ENCODE peak calls at places on chromosomes 5 and 9, in five cellular contexts. I, G, K, W and T are unnamed samples.
A peak's percentile ranks its signal among the peaks of the same experiment; 100 is the strongest.

GRCh38 chr9:121538221-121538620 is 38.6 kb upstream of the GGTA1 start:
- DNase-seq in I (peak; percentile 23), G (no peak), K (no peak), W (peak; percentile 56), T (no peak)

GRCh38 chr9:110351009-110351467 is 13.4 kb upstream of the TXNDC8 start:
- DNase-seq in I (no peak), G (no peak), K (no peak), W (no peak), T (no peak)

GRCh38 chr5:133250527-133250926 is 198.7 kb downstream of the HSPA4 start:
- DNase-seq in I (no peak), G (no peak), K (no peak), W (no peak), T (no peak)

GRCh38 chr9:99026271-99026955 is 78.5 kb upstream of the TGFBR1 start:
- DNase-seq in I (no peak), G (peak; percentile 40), K (no peak), W (no peak), T (no peak)

GRCh38 chr9:119951090-119951489 is 581.9 kb upstream of the BRINP1 start:
- DNase-seq in I (no peak), G (no peak), K (no peak), W (no peak), T (no peak)

GRCh38 chr5:115785395-115786009 is 31.0 kb downstream of the CDO1 start:
- DNase-seq in I (no peak), G (no peak), K (no peak), W (no peak), T (peak; percentile 21)

GRCh38 chr9:4207881-4208615 is 91.8 kb downstream of the GLIS3 start:
- DNase-seq in I (no peak), G (no peak), K (no peak), W (no peak), T (no peak)

GRCh38 chr5:150043657-150044333 is 42.6 kb downstream of the CSF1R start:
- DNase-seq in I (no peak), G (no peak), K (no peak), W (no peak), T (no peak)

GRCh38 chr5:82358454-82358853 is 80.3 kb upstream of the RPS23 start:
- DNase-seq in I (no peak), G (no peak), K (no peak), W (no peak), T (no peak)

GRCh38 chr5:79507251-79508205 is 6.4 kb downstream of the HOMER1 start:
- DNase-seq in I (no peak), G (peak; percentile 37), K (no peak), W (no peak), T (no peak)

GRCh38 chr5:142636698-142637324 is 49.1 kb downstream of the FGF1 start:
- DNase-seq in I (no peak), G (no peak), K (no peak), W (no peak), T (no peak)

GRCh38 chr9:87464110-87464991 is 33.3 kb upstream of the DAPK1 start:
- DNase-seq in I (no peak), G (no peak), K (peak; percentile 82), W (no peak), T (no peak)

GRCh38 chr9:112380771-112381181 is 868 bp downstream of the HSDL2 start:
- DNase-seq in I (peak; percentile 42), G (peak; percentile 16), K (peak; percentile 34), W (peak; percentile 12), T (no peak)

GRCh38 chr5:142073617-142074405 is 34.8 kb upstream of the NDFIP1 start:
- DNase-seq in I (peak; percentile 4), G (no peak), K (no peak), W (no peak), T (no peak)

GRCh38 chr5:126265917-126266316 is 157.3 kb upstream of the GRAMD2B start:
- DNase-seq in I (no peak), G (no peak), K (no peak), W (no peak), T (no peak)

GRCh38 chr5:80128129-80128528 is 93.0 kb downstream of the THBS4 start:
- DNase-seq in I (peak; percentile 67), G (no peak), K (no peak), W (peak; percentile 36), T (no peak)

GRCh38 chr5:145463634-145464033 is 371.5 kb downstream of the PRELID2 start:
- DNase-seq in I (no peak), G (no peak), K (no peak), W (no peak), T (no peak)

GRCh38 chr9:73132034-73132776 is 19.5 kb upstream of the ANXA1 start:
- DNase-seq in I (no peak), G (peak; percentile 29), K (peak; percentile 55), W (peak; percentile 4), T (peak; percentile 52)

GRCh38 chr9:95102001-95102433 is 215.5 kb downstream of the FANCC start:
- DNase-seq in I (no peak), G (no peak), K (no peak), W (no peak), T (no peak)

GRCh38 chr5:103744159-103744558 is 181.6 kb upstream of the NUDT12 start:
- DNase-seq in I (no peak), G (no peak), K (no peak), W (no peak), T (no peak)

GRCh38 chr5:135214897-135215616 is 181.0 kb upstream of the PITX1 start:
- DNase-seq in I (no peak), G (no peak), K (no peak), W (peak; percentile 3), T (no peak)

GRCh38 chr5:138942066-138942465 is 66.9 kb upstream of the LRRTM2 start:
- DNase-seq in I (no peak), G (no peak), K (no peak), W (no peak), T (no peak)

GRCh38 chr9:93231716-93232115 is 47.8 kb downstream of the WNK2 start:
- DNase-seq in I (no peak), G (no peak), K (no peak), W (no peak), T (no peak)

GRCh38 chr9:120396418-120396817 is 183.5 kb downstream of the CDK5RAP2 start:
- DNase-seq in I (no peak), G (no peak), K (no peak), W (no peak), T (no peak)

GRCh38 chr5:64707191-64707590 is 16.9 kb downstream of the SHISAL2B start:
- DNase-seq in I (no peak), G (no peak), K (no peak), W (no peak), T (no peak)

GRCh38 chr5:51382759-51383493 is at the start of gene ISL1:
- DNase-seq in I (no peak), G (peak; percentile 34), K (no peak), W (peak; percentile 88), T (peak; percentile 76)

GRCh38 chr9:4762889-4763521 is 22.0 kb upstream of the AK3 start:
- DNase-seq in I (no peak), G (peak; percentile 70), K (no peak), W (peak; percentile 16), T (no peak)

GRCh38 chr9:111917201-111917600 is 20.6 kb downstream of the UGCG start:
- DNase-seq in I (peak; percentile 55), G (no peak), K (no peak), W (no peak), T (no peak)

GRCh38 chr5:89951876-89952275 is 457.7 kb downstream of the CETN3 start:
- DNase-seq in I (no peak), G (no peak), K (no peak), W (no peak), T (no peak)

GRCh38 chr5:167827766-167828165 is 463.7 kb upstream of the WWC1 start:
- DNase-seq in I (no peak), G (no peak), K (no peak), W (no peak), T (no peak)

GRCh38 chr5:120466337-120467006 is 2.4 kb downstream of the PRR16 start:
- DNase-seq in I (no peak), G (no peak), K (no peak), W (no peak), T (no peak)

GRCh38 chr9:2559212-2560152 is 62.1 kb upstream of the VLDLR start:
- DNase-seq in I (no peak), G (no peak), K (no peak), W (peak; percentile 10), T (no peak)

GRCh38 chr5:119285070-119285916 is 70.5 kb upstream of the TNFAIP8 start:
- DNase-seq in I (no peak), G (no peak), K (no peak), W (no peak), T (no peak)

GRCh38 chr9:123225374-123225813 is 43.0 kb downstream of the STRBP start:
- DNase-seq in I (peak; percentile 29), G (peak; percentile 36), K (peak; percentile 81), W (peak; percentile 20), T (peak; percentile 44)

GRCh38 chr9:134687556-134687955 is 46.0 kb downstream of the COL5A1 start:
- DNase-seq in I (no peak), G (no peak), K (no peak), W (no peak), T (no peak)

GRCh38 chr5:175493260-175493659 is 14.9 kb downstream of the SFXN1 start:
- DNase-seq in I (no peak), G (no peak), K (no peak), W (no peak), T (no peak)

GRCh38 chr9:35666547-35666946 is 1.6 kb upstream of the ARHGEF39 start:
- DNase-seq in I (no peak), G (no peak), K (no peak), W (no peak), T (no peak)
- TF ChIP-seq FOXM1 in I (no peak), G (no peak), K (no peak), W (no peak), T (no peak)

GRCh38 chr9:10134266-10134665 is 478.5 kb downstream of the PTPRD start:
- DNase-seq in I (no peak), G (no peak), K (no peak), W (no peak), T (no peak)
- TF ChIP-seq FOXM1 in I (no peak), G (no peak), K (no peak), W (no peak), T (no peak)

GRCh38 chr9:126880947-126881332 is 20.5 kb downstream of the ZBTB34 start:
- DNase-seq in I (no peak), G (no peak), K (no peak), W (no peak), T (no peak)
- TF ChIP-seq FOXM1 in I (no peak), G (no peak), K (no peak), W (no peak), T (no peak)

DNA sequence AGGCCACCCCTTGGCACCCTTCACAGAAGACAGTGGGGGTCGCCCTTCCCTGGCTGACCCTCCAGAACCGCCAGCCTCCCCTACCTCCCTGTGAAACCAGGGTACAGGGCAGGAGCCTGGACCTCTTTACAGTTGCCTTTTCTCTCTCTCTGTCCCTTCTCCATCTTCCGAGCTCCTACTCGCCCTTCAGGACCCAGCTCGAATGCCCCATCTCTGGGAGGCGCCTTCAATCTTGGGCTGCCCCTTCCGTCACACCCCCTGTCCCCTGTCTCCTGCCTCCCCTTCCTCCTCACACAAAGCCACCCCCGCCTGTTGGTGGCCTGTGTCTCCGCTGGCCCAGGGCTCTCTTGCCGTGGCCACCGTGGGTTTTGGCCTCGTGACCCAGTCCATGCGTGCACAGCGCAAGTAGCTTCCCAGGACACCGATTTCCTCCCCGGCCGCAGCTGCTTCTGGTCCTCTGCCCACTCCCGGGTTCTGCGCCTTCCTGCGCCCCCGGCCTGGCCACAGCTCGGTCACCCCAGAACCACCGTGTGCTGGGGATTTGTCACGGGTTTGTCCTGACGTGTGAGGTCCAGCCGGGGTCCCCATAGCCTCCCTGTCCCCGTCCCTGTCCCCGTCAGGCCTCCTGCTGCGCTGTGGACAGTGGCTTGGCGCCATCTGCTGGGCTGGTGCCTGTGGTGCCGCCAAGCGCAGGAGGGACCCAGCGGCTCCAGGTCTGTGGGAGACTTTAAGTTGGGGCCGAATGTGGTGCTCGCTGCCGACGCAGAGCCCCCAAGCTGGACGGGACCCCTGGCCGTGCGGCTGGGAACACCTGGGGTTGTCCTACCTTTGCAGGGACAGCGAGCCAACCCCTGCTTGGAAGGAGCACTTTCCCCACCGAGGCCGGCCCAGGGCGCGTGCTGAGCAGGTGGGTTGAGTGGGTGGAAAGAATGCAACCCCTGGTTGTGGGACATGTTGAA is 4.0 kb upstream of the TMEM250 start:
- DNase-seq in I (peak; percentile 32), G (peak; percentile 83), K (no peak), W (peak; percentile 93), T (peak; percentile 69)
- TF ChIP-seq FOXM1 in I (no peak), G (no peak), K (no peak), W (no peak), T (no peak)